ENCODE peak calls at places on chromosome 4, in six cellular contexts. H is brain microvascular endothelial cell, M is HFFc6, I is OCI-LY7, E is Ammon's horn, Q is SW480. T is an unnamed sample.
A peak's percentile ranks its signal among the peaks of the same experiment; 100 is the strongest.

GRCh38 chr4:94507281-94507680 is 55.5 kb downstream of the PDLIM5 start:
- DNase-seq in H (no peak), M (no peak), I (no peak), E (no peak), Q (peak; percentile 8), T (no peak)

GRCh38 chr4:2745981-2746806 is 9.9 kb downstream of the TNIP2 start:
- DNase-seq in H (peak; percentile 70), M (peak; percentile 77), I (peak; percentile 79), E (no peak), Q (peak; percentile 32), T (peak; percentile 86)

GRCh38 chr4:125283702-125284279 is 31.0 kb upstream of the FAT4 start:
- DNase-seq in H (no peak), M (peak; percentile 3), I (peak; percentile 25), E (peak; percentile 27), Q (peak; percentile 23), T (peak; percentile 44)

GRCh38 chr4:105170703-105171102 is 24.0 kb downstream of the TET2 start:
- DNase-seq in H (no peak), M (no peak), I (no peak), E (peak; percentile 39), Q (no peak), T (no peak)

GRCh38 chr4:84309191-84309590 is 189.9 kb downstream of the NKX6-1 start:
- DNase-seq in H (no peak), M (no peak), I (no peak), E (no peak), Q (no peak), T (no peak)

GRCh38 chr4:14772388-14772787 is 229.9 kb upstream of the CPEB2 start:
- DNase-seq in H (no peak), M (no peak), I (no peak), E (no peak), Q (no peak), T (no peak)

GRCh38 chr4:113411496-113411938 is 350.0 kb downstream of the CAMK2D start:
- DNase-seq in H (peak; percentile 91), M (peak; percentile 69), I (no peak), E (no peak), Q (no peak), T (peak; percentile 10)

GRCh38 chr4:53196872-53197759 is 168.7 kb downstream of the SCFD2 start:
- DNase-seq in H (peak; percentile 23), M (peak; percentile 73), I (peak; percentile 80), E (peak; percentile 80), Q (peak; percentile 35), T (peak; percentile 77)

GRCh38 chr4:140930556-140930955 is 174.4 kb upstream of the TBC1D9 start:
- DNase-seq in H (no peak), M (no peak), I (no peak), E (peak; percentile 72), Q (no peak), T (no peak)

GRCh38 chr4:151983854-151984253 is 223.0 kb upstream of the GATB start:
- DNase-seq in H (no peak), M (no peak), I (no peak), E (peak; percentile 27), Q (no peak), T (no peak)

GRCh38 chr4:124427095-124427767 is 285.3 kb downstream of the ANKRD50 start:
- DNase-seq in H (no peak), M (no peak), I (no peak), E (no peak), Q (no peak), T (peak; percentile 45)

GRCh38 chr4:74189331-74190043 is 31.6 kb downstream of the MTHFD2L start:
- DNase-seq in H (no peak), M (peak; percentile 40), I (peak; percentile 70), E (peak; percentile 31), Q (peak; percentile 60), T (peak; percentile 83)

GRCh38 chr4:37653601-37654000 is 32.6 kb downstream of the RELL1 start:
- DNase-seq in H (no peak), M (peak; percentile 35), I (no peak), E (no peak), Q (no peak), T (no peak)

GRCh38 chr4:6902318-6903042 is 7.1 kb upstream of the TBC1D14 start:
- DNase-seq in H (no peak), M (no peak), I (no peak), E (no peak), Q (no peak), T (no peak)

GRCh38 chr4:108651068-108651794 is 832 bp downstream of the OSTC start:
- DNase-seq in H (peak; percentile 63), M (peak; percentile 40), I (peak; percentile 45), E (no peak), Q (peak; percentile 21), T (peak; percentile 31)

GRCh38 chr4:139528377-139529005 is 27.5 kb downstream of the SETD7 start:
- DNase-seq in H (peak; percentile 62), M (peak; percentile 63), I (no peak), E (no peak), Q (peak; percentile 3), T (no peak)

GRCh38 chr4:14018191-14018853 is 390.8 kb upstream of the BOD1L1 start:
- DNase-seq in H (no peak), M (no peak), I (no peak), E (no peak), Q (no peak), T (peak; percentile 26)

GRCh38 chr4:40214038-40214437 is 17.2 kb downstream of the RHOH start:
- DNase-seq in H (no peak), M (no peak), I (no peak), E (no peak), Q (no peak), T (no peak)

GRCh38 chr4:186149872-186150271 is 41.5 kb upstream of the CYP4V2 start:
- DNase-seq in H (peak; percentile 21), M (no peak), I (peak; percentile 58), E (peak; percentile 35), Q (peak; percentile 16), T (no peak)

GRCh38 chr4:41205854-41206460 is 8.4 kb downstream of the APBB2 start:
- DNase-seq in H (no peak), M (no peak), I (no peak), E (no peak), Q (no peak), T (no peak)

GRCh38 chr4:7187691-7188090 is 4.6 kb upstream of the SORCS2 start:
- DNase-seq in H (no peak), M (no peak), I (no peak), E (no peak), Q (no peak), T (no peak)

GRCh38 chr4:77586953-77587383 is 18.7 kb upstream of the CXCL13 start:
- DNase-seq in H (no peak), M (no peak), I (no peak), E (peak; percentile 4), Q (no peak), T (peak; percentile 47)

GRCh38 chr4:172168888-172169287 is 355.7 kb downstream of the GALNTL6 start:
- DNase-seq in H (no peak), M (no peak), I (no peak), E (no peak), Q (no peak), T (no peak)

GRCh38 chr4:77031544-77031943 is 44.2 kb downstream of the CCNI start:
- DNase-seq in H (no peak), M (no peak), I (no peak), E (no peak), Q (no peak), T (no peak)

T was measured in DMS53.